ENCODE peak calls at places on chromosomes 12 and 14, in eight cellular contexts. O is DMS 273 treated with DMSO at 0.1 percent for 48 hours; E is putamen; H is left colon; F is central memory CD4-positive, alpha-beta T cell; N is RWPE1; Z is mesendoderm; C is ACHN. L is an unnamed sample.

GRCh38 chr12:104243551-104243950 is 28.0 kb downstream of the TXNRD1 start:
- DNase-seq in O (peak), E (no peak), H (no peak), F (no peak), N (no peak), Z (no peak), C (no peak), L (no peak)

GRCh38 chr12:69569236-69569635 is 16.0 kb upstream of the CCT2 start:
- DNase-seq in O (no peak), E (no peak), H (no peak), F (no peak), N (peak), Z (no peak), C (peak), L (no peak)

GRCh38 chr14:52609445-52610044 is 56.9 kb downstream of the GPR137C start:
- DNase-seq in O (no peak), E (no peak), H (no peak), F (no peak), N (no peak), Z (peak), C (no peak), L (no peak)

GRCh38 chr14:105397350-105397931 is 897 bp upstream of the TEX22 start:
- DNase-seq in O (no peak), E (no peak), H (no peak), F (no peak), N (no peak), Z (no peak), C (no peak), L (no peak)

GRCh38 chr14:79734151-79734550 is 477.2 kb downstream of the DIO2 start:
- DNase-seq in O (no peak), E (no peak), H (no peak), F (no peak), N (no peak), Z (no peak), C (no peak), L (no peak)

GRCh38 chr12:8519208-8519607 is 5.9 kb downstream of the CLEC4D start:
- DNase-seq in O (no peak), E (no peak), H (no peak), F (no peak), N (no peak), Z (no peak), C (no peak), L (no peak)

GRCh38 chr14:72781476-72782181 is 112.3 kb downstream of the DPF3 start:
- DNase-seq in O (no peak), E (no peak), H (no peak), F (no peak), N (peak), Z (peak), C (peak), L (no peak)

GRCh38 chr12:18998343-18999270 is 130.9 kb upstream of the PLEKHA5 start:
- DNase-seq in O (no peak), E (no peak), H (no peak), F (no peak), N (peak), Z (no peak), C (no peak), L (no peak)

GRCh38 chr12:27620121-27620520 is 76.1 kb upstream of the REP15 start:
- DNase-seq in O (no peak), E (no peak), H (no peak), F (no peak), N (no peak), Z (no peak), C (no peak), L (no peak)

GRCh38 chr12:122067966-122068365 is 10.6 kb upstream of the MLXIP start:
- DNase-seq in O (no peak), E (no peak), H (peak), F (peak), N (no peak), Z (no peak), C (no peak), L (no peak)

GRCh38 chr12:95146767-95147166 is 70.5 kb downstream of the FGD6 start:
- DNase-seq in O (peak), E (no peak), H (no peak), F (no peak), N (no peak), Z (no peak), C (no peak), L (no peak)